ENCODE peak calls at places on chromosomes 4 and X, in eight cellular contexts. J is activated CD4-positive, alpha-beta memory T cell treated with anti-CD3 and anti-CD28 coated beads, Interleukin-2, amount 10 ng/mL, durations not matched to agents 7 days and 5 days; T is NAMALWA; R is amniotic stem cell; A is Karpas-422; F is NCI-H2081; O is M059J; Y is left cardiac atrium. Q is an unnamed sample.

GRCh38 chr4:52199574-52200338 is 148.7 kb downstream of the SPATA18 start:
- DNase-seq in O (peak), F (no peak), R (peak), J (no peak), T (no peak), Y (no peak), A (no peak), Q (no peak)

GRCh38 chr4:70399319-70399718 is 1.6 kb downstream of the OPRPN start:
- DNase-seq in R (no peak), J (no peak), F (no peak), T (no peak), O (peak), Y (no peak), A (no peak), Q (no peak)

GRCh38 chrX:22314692-22315091 is 42.0 kb downstream of the CBLL2 start:
- DNase-seq in T (no peak), J (no peak), Y (no peak), A (no peak), O (peak), F (no peak), R (no peak), Q (no peak)

GRCh38 chr4:87465739-87466366 is 43.5 kb downstream of the NUDT9 start:
- DNase-seq in O (peak), F (peak), A (peak), Y (no peak), J (no peak), T (peak), R (peak), Q (peak)

GRCh38 chrX:119982145-119982544 is 38.6 kb upstream of the NKAP start:
- DNase-seq in A (no peak), R (no peak), J (no peak), T (no peak), Y (no peak), F (no peak), O (no peak), Q (no peak)

GRCh38 chr4:72319596-72319995 is 249.4 kb downstream of the ADAMTS3 start:
- DNase-seq in J (no peak), A (no peak), Y (no peak), O (peak), T (no peak), F (no peak), R (peak), Q (no peak)

GRCh38 chr4:103425406-103425805 is 227.3 kb upstream of the CENPE start:
- DNase-seq in J (no peak), R (no peak), A (no peak), F (no peak), T (no peak), O (no peak), Y (no peak), Q (no peak)

GRCh38 chr4:122796801-122797404 is 29.7 kb upstream of the FGF2 start:
- DNase-seq in A (no peak), T (no peak), O (no peak), F (no peak), R (no peak), Y (no peak), J (no peak), Q (no peak)

GRCh38 chrX:72094894-72095293 is 36.8 kb downstream of the RTL5 start:
- DNase-seq in R (no peak), Y (peak), A (peak), J (peak), F (peak), T (peak), O (peak), Q (peak)

GRCh38 chr4:53895137-53895536 is 169.3 kb downstream of the CHIC2 start:
- DNase-seq in T (no peak), F (peak), R (no peak), O (no peak), J (no peak), Y (no peak), A (no peak), Q (no peak)

GRCh38 chr4:77449996-77450395 is 155.6 kb upstream of the CXCL13 start:
- DNase-seq in R (no peak), A (no peak), T (no peak), O (no peak), F (no peak), Y (no peak), J (no peak), Q (no peak)

GRCh38 chr4:39304651-39305050 is 61.5 kb downstream of the RFC1 start:
- DNase-seq in T (no peak), F (no peak), J (no peak), Y (no peak), O (no peak), R (no peak), A (no peak), Q (no peak)

GRCh38 chrX:67607436-67607835 is 63.6 kb downstream of the AR start:
- DNase-seq in R (no peak), T (no peak), O (no peak), J (no peak), Y (no peak), F (no peak), A (no peak), Q (no peak)

GRCh38 chr4:70722199-70722791 is 531 bp downstream of the RUFY3 start:
- DNase-seq in T (no peak), J (peak), A (no peak), Y (no peak), F (peak), O (peak), R (peak), Q (no peak)

GRCh38 chr4:169611991-169612868 is at the start of gene NEK1:
- DNase-seq in T (peak), R (peak), Y (peak), F (peak), A (peak), J (peak), O (peak), Q (peak)

GRCh38 chr4:16125571-16126445 is 42.0 kb upstream of the PROM1 start:
- DNase-seq in Y (no peak), T (no peak), A (no peak), R (no peak), F (no peak), J (no peak), O (peak), Q (no peak)

GRCh38 chr4:165404696-165405095 is 25.9 kb downstream of the CPE start:
- DNase-seq in R (no peak), A (no peak), J (no peak), T (no peak), O (no peak), F (no peak), Y (no peak), Q (no peak)

GRCh38 chr4:96407651-96408342 is 567.9 kb downstream of the PDHA2 start:
- DNase-seq in F (peak), Y (no peak), A (no peak), J (no peak), R (no peak), O (peak), T (no peak), Q (no peak)

GRCh38 chrX:150269613-150270254 is 93.4 kb upstream of the MAMLD1 start:
- DNase-seq in J (no peak), O (no peak), Y (no peak), A (no peak), F (no peak), R (no peak), T (no peak), Q (no peak)

GRCh38 chrX:39261446-39262147 is 460.3 kb downstream of the MID1IP1 start:
- DNase-seq in A (peak), J (no peak), O (peak), T (peak), R (no peak), Y (no peak), F (peak), Q (peak)

Q was measured in naive thymus-derived CD4-positive, alpha-beta T cell.